ENCODE peak calls at places on chromosomes 7 and 10, in five cellular contexts. F is psoas muscle, A is body of pancreas, J is gastrocnemius medialis, L is activated B cell treated with CpG ODN at 0.5 μM for 24 hours. U is an unnamed sample.

GRCh38 chr10:10010397-10010796 is 1007.3 kb upstream of the CELF2 start:
- ATAC-seq in F (no peak), J (no peak), A (no peak), L (no peak), U (no peak)

GRCh38 chr7:133491319-133491718 is 238.4 kb downstream of the EXOC4 start:
- ATAC-seq in J (no peak), F (no peak), A (no peak), L (no peak), U (no peak)

GRCh38 chr7:124276005-124276606 is 243.2 kb upstream of the TMEM229A start:
- ATAC-seq in J (no peak), L (no peak), F (no peak), A (peak), U (no peak)

GRCh38 chr10:95456486-95456885 is 104.7 kb downstream of the SORBS1 start:
- ATAC-seq in A (no peak), F (peak), L (no peak), J (no peak), U (peak)

GRCh38 chr10:6086375-6087233 is 2.2 kb upstream of the RBM17 start:
- ATAC-seq in L (peak), J (peak), A (peak), F (peak), U (peak)

GRCh38 chr7:130352335-130353074 is 7.9 kb downstream of the CPA5 start:
- ATAC-seq in J (no peak), L (no peak), A (no peak), F (no peak), U (no peak)

GRCh38 chr10:107275806-107276205 is 111.3 kb upstream of the SORCS1 start:
- ATAC-seq in A (no peak), J (no peak), L (no peak), F (no peak), U (no peak)

GRCh38 chr7:48411619-48412018 is 240.4 kb downstream of the ABCA13 start:
- ATAC-seq in L (no peak), J (no peak), A (no peak), F (no peak), U (no peak)

GRCh38 chr10:62133618-62134017 is 135.0 kb downstream of the RTKN2 start:
- ATAC-seq in L (no peak), A (no peak), F (no peak), J (no peak), U (no peak)

GRCh38 chr10:121598261-121599249 is at the start of gene FGFR2:
- ATAC-seq in L (no peak), F (peak), A (peak), J (peak), U (peak)

GRCh38 chr7:38655833-38656774 is 24.9 kb upstream of the AMPH start:
- ATAC-seq in F (peak), A (no peak), L (no peak), J (no peak), U (peak)

GRCh38 chr7:100053201-100053600 is 3.6 kb downstream of the ZSCAN21 start:
- ATAC-seq in L (no peak), A (peak), J (peak), F (peak), U (no peak)

GRCh38 chr7:27944626-27945025 is 204.7 kb downstream of the TAX1BP1 start:
- ATAC-seq in J (peak), L (no peak), A (no peak), F (peak), U (peak)

GRCh38 chr10:110686941-110687340 is 42.8 kb downstream of the RBM20 start:
- ATAC-seq in A (no peak), L (no peak), J (no peak), F (no peak), U (no peak)

GRCh38 chr10:97434557-97434956 is 8.6 kb downstream of the PGAM1 start:
- ATAC-seq in A (no peak), J (no peak), L (no peak), F (no peak), U (no peak)

GRCh38 chr7:102983602-102984001 is 70.8 kb downstream of the LRRC17 start:
- ATAC-seq in F (no peak), A (no peak), L (no peak), J (no peak), U (no peak)

GRCh38 chr7:73966062-73966940 is 61.7 kb upstream of the ELN start:
- ATAC-seq in F (no peak), J (no peak), A (no peak), L (no peak), U (no peak)

GRCh38 chr7:111486472-111487142 is 75.7 kb downstream of the IMMP2L start:
- ATAC-seq in J (no peak), L (peak), A (peak), F (peak), U (no peak)

GRCh38 chr10:59991661-59992060 is 85.3 kb upstream of the CCDC6 start:
- ATAC-seq in A (peak), F (peak), J (peak), L (peak), U (peak)

GRCh38 chr7:7257899-7258692 is 75.8 kb downstream of the C1GALT1 start:
- ATAC-seq in A (no peak), J (no peak), F (no peak), L (peak), U (no peak)

GRCh38 chr10:13490503-13490902 is 38.3 kb downstream of the BEND7 start:
- ATAC-seq in L (no peak), F (no peak), J (no peak), A (no peak), U (no peak)

GRCh38 chr7:26399747-26400146 is 108.1 kb downstream of the SNX10 start:
- ATAC-seq in A (no peak), L (no peak), F (no peak), J (no peak), U (no peak)

GRCh38 chr7:108152198-108152597 is 22.0 kb upstream of the LAMB4 start:
- ATAC-seq in J (no peak), A (no peak), L (no peak), F (no peak), U (no peak)

GRCh38 chr7:145134377-145134776 is 298.5 kb upstream of the TPK1 start:
- ATAC-seq in L (no peak), J (no peak), A (no peak), F (no peak), U (no peak)

GRCh38 chr7:28155019-28155660 is 25.5 kb downstream of the JAZF1 start:
- ATAC-seq in L (peak), A (no peak), F (no peak), J (no peak), U (peak)

GRCh38 chr10:74145133-74145532 is 5.5 kb downstream of the AP3M1 start:
- ATAC-seq in L (no peak), F (no peak), J (no peak), A (peak), U (peak)

GRCh38 chr10:102452672-102453340 is 1.5 kb upstream of the C10orf95 start:
- ATAC-seq in L (no peak), F (peak), J (peak), A (no peak), U (peak)

GRCh38 chr7:92528958-92529264 is 316 bp downstream of the RBM48 start:
- ATAC-seq in L (no peak), F (peak), J (peak), A (peak), U (no peak)

GRCh38 chr10:99430116-99430450 is 341 bp downstream of the GOT1 start:
- ATAC-seq in F (peak), J (no peak), A (no peak), L (peak), U (peak)

DNA sequence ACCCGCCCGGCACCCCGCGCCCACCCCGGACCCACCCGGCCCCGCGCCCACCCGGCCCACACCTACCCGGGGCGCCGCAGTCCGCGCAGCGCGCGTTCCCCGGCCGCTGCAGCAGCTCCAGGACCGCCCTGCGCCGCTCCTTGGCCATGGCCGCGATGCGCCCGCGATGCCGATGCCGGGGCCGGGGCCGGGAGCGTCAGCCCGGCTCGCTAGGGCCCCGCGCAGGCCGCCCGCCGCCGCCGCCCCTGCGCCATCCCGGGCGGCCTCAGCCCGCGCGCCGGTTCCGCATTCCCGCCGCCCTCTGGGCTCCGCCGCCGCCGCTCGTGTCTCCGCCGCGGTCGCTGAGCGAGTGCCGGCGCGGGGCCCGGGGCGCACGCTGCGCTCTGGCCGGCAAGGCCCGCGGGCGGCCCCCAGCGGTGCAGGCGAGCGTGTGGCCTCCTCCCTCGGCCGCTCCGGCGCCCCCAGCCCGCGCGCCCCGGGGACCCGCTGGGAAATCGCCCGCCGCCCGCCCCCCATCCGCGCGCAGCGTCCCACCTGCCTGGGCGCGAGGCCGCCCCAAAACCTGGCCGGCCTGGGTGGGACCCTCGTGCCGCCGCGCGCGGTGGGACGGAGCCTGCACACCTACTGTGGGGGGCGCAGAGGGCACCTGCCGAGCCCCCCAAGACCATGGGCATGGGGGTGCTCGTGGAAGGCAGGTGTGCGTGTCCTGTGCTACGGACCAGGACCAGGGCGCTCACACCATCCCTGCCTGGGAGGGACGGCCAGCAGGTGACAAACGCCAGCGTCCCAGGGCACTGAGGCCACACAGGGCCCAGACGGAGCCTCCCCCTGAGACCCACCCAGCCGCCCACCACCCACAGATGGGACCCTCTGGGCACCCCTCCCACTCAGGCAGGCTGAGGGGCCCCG is at the start of gene ADAP1:
- ATAC-seq in L (peak), A (peak), J (no peak), F (peak), U (peak)
- TF ChIP-seq CTCF in L (no peak), A (peak), J (no peak), F (no peak), U (no peak)

GRCh38 chr10:37263304-37263703 is 137.9 kb downstream of the ANKRD30A start:
- ATAC-seq in A (no peak), F (no peak), J (no peak), L (no peak), U (no peak)
- TF ChIP-seq CTCF in A (no peak), F (no peak), J (no peak), L (no peak), U (no peak)

GRCh38 chr10:91642831-91643692 is 10.2 kb upstream of the PPP1R3C start:
- ATAC-seq in F (no peak), L (no peak), J (peak), A (no peak), U (peak)

GRCh38 chr10:91643700-91644099 is 10.8 kb upstream of the PPP1R3C start:
- ATAC-seq in A (no peak), J (no peak), L (no peak), F (no peak), U (no peak)
- TF ChIP-seq CTCF in A (no peak), J (no peak), L (no peak), F (no peak), U (no peak)

GRCh38 chr10:123140164-123140982 is 4.6 kb downstream of the HMX3 start:
- ATAC-seq in F (no peak), L (no peak), A (no peak), J (no peak), U (no peak)
- TF ChIP-seq CTCF in F (no peak), L (no peak), A (no peak), J (no peak), U (no peak)

GRCh38 chr7:149007615-149008014 is 20.7 kb downstream of the PDIA4 start:
- ATAC-seq in J (no peak), F (no peak), A (no peak), L (no peak), U (no peak)
- TF ChIP-seq CTCF in J (no peak), F (no peak), A (no peak), L (no peak), U (no peak)

DNA sequence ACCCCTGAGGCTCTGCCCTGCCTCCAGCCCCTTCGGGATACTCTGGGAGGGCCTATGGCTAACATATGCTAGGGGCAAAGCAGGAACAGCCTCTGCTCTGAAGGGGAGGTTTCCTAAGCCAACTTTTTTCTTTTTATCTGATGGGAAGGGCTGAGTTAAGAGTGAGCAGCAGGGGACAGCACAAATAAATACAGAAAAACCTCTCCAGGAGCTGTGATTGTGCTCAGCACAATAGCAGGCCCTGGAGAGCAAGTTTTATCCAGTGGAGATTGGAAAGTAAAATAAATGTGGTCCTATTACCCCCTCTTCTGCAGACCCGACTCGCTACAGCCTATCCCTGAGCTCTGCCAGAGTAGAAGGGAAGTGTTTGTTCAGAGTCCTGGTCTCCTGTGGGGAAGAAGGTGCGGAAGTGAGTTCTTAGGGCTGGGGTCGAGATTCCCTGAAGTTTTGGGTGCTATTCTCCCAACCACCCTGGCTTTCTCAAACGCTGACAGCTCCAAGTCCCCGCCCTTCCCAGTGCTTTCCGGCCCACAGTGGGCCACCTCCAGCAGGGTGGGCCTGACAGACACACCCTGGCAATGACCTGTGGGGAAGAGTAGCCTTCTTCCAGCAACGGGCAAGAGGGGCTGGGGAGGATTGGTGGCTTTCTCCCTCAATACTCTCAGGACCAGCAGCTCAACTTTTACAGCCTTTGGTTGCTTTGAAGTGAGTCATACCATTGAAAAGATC is 23.0 kb upstream of the AFAP1L2 start:
- ATAC-seq in A (peak), F (no peak), L (no peak), J (peak), U (no peak)
- TF ChIP-seq CTCF in A (no peak), F (no peak), L (no peak), J (no peak), U (no peak)

DNA sequence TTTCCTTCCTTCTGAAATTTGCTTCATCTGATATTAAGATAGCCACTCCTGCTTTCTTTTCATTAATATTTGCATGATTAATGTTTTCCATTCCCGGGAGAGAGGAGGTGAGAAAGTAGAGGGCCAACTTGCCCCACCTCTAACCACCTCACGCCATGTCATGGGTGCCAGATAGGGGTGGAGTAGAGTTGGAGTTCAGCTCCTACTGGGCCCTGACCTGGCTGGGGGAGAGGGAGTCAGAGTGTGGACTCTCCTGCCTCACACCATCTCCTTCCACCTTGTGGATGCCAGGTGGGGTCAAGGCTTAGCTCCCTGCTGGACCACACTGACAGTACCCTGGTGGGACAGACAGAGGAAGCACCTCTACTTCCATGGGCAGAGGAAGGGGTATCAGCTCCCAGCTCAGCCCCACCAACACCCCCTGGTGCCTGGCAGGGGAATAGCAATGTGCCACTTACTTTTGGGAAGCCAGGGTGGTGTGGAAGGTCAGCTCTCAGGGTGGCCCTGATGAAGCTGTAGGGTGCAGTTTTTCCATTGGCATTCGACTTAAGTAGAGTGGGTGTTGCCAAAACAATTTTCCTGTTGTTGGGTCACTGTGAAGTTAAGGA is 28.0 kb downstream of the CHST12 start:
- ATAC-seq in F (no peak), L (peak), A (peak), J (no peak), U (no peak)
- TF ChIP-seq CTCF in F (peak), L (no peak), A (peak), J (no peak), U (no peak)

GRCh38 chr10:89217057-89217990 is 10.2 kb upstream of the CH25H start:
- ATAC-seq in F (peak), L (peak), J (peak), A (peak), U (peak)
- TF ChIP-seq CTCF in F (peak), L (no peak), J (peak), A (peak), U (peak)

U was measured in gastroesophageal sphincter.